ENCODE peak calls at places on chromosomes 16 and 17, in four cellular contexts. H, F, C and E are unnamed samples.

GRCh38 chr16:17448640-17449638 is 21.8 kb downstream of the XYLT1 start:
- DNase-seq in H (no peak), F (no peak), C (peak), E (peak)

GRCh38 chr17:27620721-27621120 is 10.3 kb upstream of the LGALS9 start:
- DNase-seq in H (no peak), F (no peak), C (no peak), E (no peak)

GRCh38 chr16:58099956-58100300 is 29.3 kb downstream of the CFAP20 start:
- DNase-seq in H (no peak), F (no peak), C (no peak), E (no peak)

GRCh38 chr17:14746784-14747575 is 446.1 kb downstream of the HS3ST3B1 start:
- DNase-seq in H (no peak), F (no peak), C (no peak), E (no peak)

GRCh38 chr16:23640669-23640958 is 496 bp downstream of the PALB2 start:
- DNase-seq in H (no peak), F (peak), C (no peak), E (no peak)

GRCh38 chr16:30997887-30998711 is 12.3 kb downstream of the STX1B start:
- DNase-seq in H (no peak), F (no peak), C (no peak), E (no peak)

GRCh38 chr16:27566417-27566816 is 16.5 kb downstream of the KATNIP start:
- DNase-seq in H (no peak), F (no peak), C (no peak), E (no peak)

GRCh38 chr16:67774457-67774853 is 31.9 kb downstream of the RANBP10 start:
- DNase-seq in H (no peak), F (no peak), C (no peak), E (no peak)

GRCh38 chr16:31301708-31302400 is 42.1 kb downstream of the ITGAM start:
- DNase-seq in H (no peak), F (no peak), C (no peak), E (no peak)

GRCh38 chr17:44108440-44109311 is 14.8 kb downstream of the HDAC5 start:
- DNase-seq in H (no peak), F (peak), C (peak), E (peak)

GRCh38 chr16:86716649-86717048 is 138.3 kb downstream of the FOXL1 start:
- DNase-seq in H (no peak), F (no peak), C (no peak), E (no peak)

GRCh38 chr16:89187337-89188063 is 12.8 kb downstream of the SLC22A31 start:
- DNase-seq in H (no peak), F (no peak), C (peak), E (peak)

GRCh38 chr16:69107311-69107962 is 2.0 kb downstream of the HAS3 start:
- DNase-seq in H (no peak), F (no peak), C (no peak), E (peak)

GRCh38 chr17:1438593-1439083 is 17.4 kb downstream of the CRK start:
- DNase-seq in H (no peak), F (no peak), C (peak), E (no peak)

GRCh38 chr17:81865733-81866439 is 5.3 kb downstream of the ARHGDIA start:
- DNase-seq in H (no peak), F (no peak), C (no peak), E (peak)

GRCh38 chr17:57629886-57630285 is 115.2 kb downstream of the CCDC182 start:
- DNase-seq in H (no peak), F (no peak), C (no peak), E (no peak)

GRCh38 chr17:5770556-5771270 is 186.4 kb upstream of the NLRP1 start:
- DNase-seq in H (no peak), F (no peak), C (no peak), E (no peak)

GRCh38 chr17:9924735-9925191 is 19.7 kb upstream of the RCVRN start:
- DNase-seq in H (no peak), F (peak), C (no peak), E (no peak)

GRCh38 chr17:44117351-44117750 is 6.1 kb downstream of the HDAC5 start:
- DNase-seq in H (no peak), F (no peak), C (no peak), E (no peak)